ENCODE peak calls at places on chromosomes 4 and X, in eight cellular contexts. One of them, this sample, is unnamed.

GRCh38 chrX:21166302-21166982 is 207.8 kb upstream of the CNKSR2 start:
- DNase-seq in HCT116: no peak
- DNase-seq in HepG2: peak; percentile 18
- DNase-seq in K562: no peak
- DNase-seq in A549: peak; percentile 6
- DNase-seq in H1: no peak
- DNase-seq in GM12878: no peak
- DNase-seq in SK-N-SH: no peak
- DNase-seq in this sample: peak; percentile 25

GRCh38 chr4:7648813-7649395 is 214.2 kb upstream of the PSAPL1 start:
- DNase-seq in HCT116: no peak
- DNase-seq in HepG2: no peak
- DNase-seq in K562: no peak
- DNase-seq in A549: no peak
- DNase-seq in H1: no peak
- DNase-seq in GM12878: no peak
- DNase-seq in SK-N-SH: no peak
- DNase-seq in this sample: no peak

GRCh38 chr4:177339794-177340374 is 30.2 kb downstream of the NEIL3 start:
- DNase-seq in HCT116: peak; percentile 4
- DNase-seq in HepG2: peak; percentile 29
- DNase-seq in K562: peak; percentile 10
- DNase-seq in A549: peak; percentile 7
- DNase-seq in H1: no peak
- DNase-seq in GM12878: peak; percentile 4
- DNase-seq in SK-N-SH: peak; percentile 45
- DNase-seq in this sample: peak; percentile 51

GRCh38 chr4:40848251-40848650 is 98.5 kb downstream of the NSUN7 start:
- DNase-seq in HCT116: no peak
- DNase-seq in HepG2: no peak
- DNase-seq in K562: no peak
- DNase-seq in A549: no peak
- DNase-seq in H1: no peak
- DNase-seq in GM12878: no peak
- DNase-seq in SK-N-SH: no peak
- DNase-seq in this sample: peak; percentile 16

GRCh38 chr4:125735107-125735506 is 420.4 kb downstream of the FAT4 start:
- DNase-seq in HCT116: no peak
- DNase-seq in HepG2: peak; percentile 33
- DNase-seq in K562: no peak
- DNase-seq in A549: peak; percentile 31
- DNase-seq in H1: no peak
- DNase-seq in GM12878: no peak
- DNase-seq in SK-N-SH: peak; percentile 15
- DNase-seq in this sample: peak; percentile 86

GRCh38 chr4:32073542-32073941 is 1353.4 kb downstream of the PCDH7 start:
- DNase-seq in HCT116: no peak
- DNase-seq in HepG2: no peak
- DNase-seq in K562: no peak
- DNase-seq in A549: no peak
- DNase-seq in H1: no peak
- DNase-seq in GM12878: no peak
- DNase-seq in SK-N-SH: no peak
- DNase-seq in this sample: no peak

GRCh38 chr4:8192748-8193738 is 6.0 kb upstream of the SH3TC1 start:
- DNase-seq in HCT116: peak; percentile 39
- DNase-seq in HepG2: peak; percentile 73
- DNase-seq in K562: no peak
- DNase-seq in A549: peak; percentile 52
- DNase-seq in H1: no peak
- DNase-seq in GM12878: peak; percentile 78
- DNase-seq in SK-N-SH: peak; percentile 78
- DNase-seq in this sample: peak; percentile 28

GRCh38 chr4:70705856-70706461 is 15.8 kb upstream of the RUFY3 start:
- DNase-seq in HCT116: no peak
- DNase-seq in HepG2: no peak
- DNase-seq in K562: no peak
- DNase-seq in A549: no peak
- DNase-seq in H1: no peak
- DNase-seq in GM12878: no peak
- DNase-seq in SK-N-SH: no peak
- DNase-seq in this sample: peak; percentile 54

GRCh38 chrX:150212672-150213480 is 150.2 kb upstream of the MAMLD1 start:
- DNase-seq in HCT116: no peak
- DNase-seq in HepG2: no peak
- DNase-seq in K562: no peak
- DNase-seq in A549: no peak
- DNase-seq in H1: no peak
- DNase-seq in GM12878: no peak
- DNase-seq in SK-N-SH: no peak
- DNase-seq in this sample: peak; percentile 52

GRCh38 chr4:53500552-53500951 is 90.7 kb downstream of the LNX1 start:
- DNase-seq in HCT116: no peak
- DNase-seq in HepG2: no peak
- DNase-seq in K562: no peak
- DNase-seq in A549: no peak
- DNase-seq in H1: no peak
- DNase-seq in GM12878: no peak
- DNase-seq in SK-N-SH: no peak
- DNase-seq in this sample: no peak

GRCh38 chr4:37758226-37758625 is 68.3 kb upstream of the PGM2 start:
- DNase-seq in HCT116: no peak
- DNase-seq in HepG2: peak; percentile 44
- DNase-seq in K562: no peak
- DNase-seq in A549: no peak
- DNase-seq in H1: no peak
- DNase-seq in GM12878: no peak
- DNase-seq in SK-N-SH: no peak
- DNase-seq in this sample: peak; percentile 41

GRCh38 chr4:1821679-1822567 is 28.8 kb downstream of the FGFR3 start:
- DNase-seq in HCT116: no peak
- DNase-seq in HepG2: no peak
- DNase-seq in K562: no peak
- DNase-seq in A549: no peak
- DNase-seq in H1: no peak
- DNase-seq in GM12878: no peak
- DNase-seq in SK-N-SH: no peak
- DNase-seq in this sample: no peak

GRCh38 chrX:74450803-74451449 is 29.6 kb downstream of the SLC16A2 start:
- DNase-seq in HCT116: peak; percentile 10
- DNase-seq in HepG2: no peak
- DNase-seq in K562: no peak
- DNase-seq in A549: peak; percentile 29
- DNase-seq in H1: no peak
- DNase-seq in GM12878: no peak
- DNase-seq in SK-N-SH: no peak
- DNase-seq in this sample: peak; percentile 94

GRCh38 chr4:156771171-156771837 is 200.3 kb downstream of the PDGFC start:
- DNase-seq in HCT116: peak; percentile 51
- DNase-seq in HepG2: peak; percentile 36
- DNase-seq in K562: no peak
- DNase-seq in A549: no peak
- DNase-seq in H1: no peak
- DNase-seq in GM12878: no peak
- DNase-seq in SK-N-SH: peak; percentile 5
- DNase-seq in this sample: peak; percentile 69

GRCh38 chr4:48180234-48180633 is 46.2 kb upstream of the TXK start:
- DNase-seq in HCT116: no peak
- DNase-seq in HepG2: no peak
- DNase-seq in K562: no peak
- DNase-seq in A549: no peak
- DNase-seq in H1: no peak
- DNase-seq in GM12878: no peak
- DNase-seq in SK-N-SH: no peak
- DNase-seq in this sample: peak; percentile 4

GRCh38 chr4:38905657-38906398 is 38.2 kb downstream of the FAM114A1 start:
- DNase-seq in HCT116: no peak
- DNase-seq in HepG2: no peak
- DNase-seq in K562: no peak
- DNase-seq in A549: no peak
- DNase-seq in H1: no peak
- DNase-seq in GM12878: no peak
- DNase-seq in SK-N-SH: peak; percentile 52
- DNase-seq in this sample: no peak

DNA sequence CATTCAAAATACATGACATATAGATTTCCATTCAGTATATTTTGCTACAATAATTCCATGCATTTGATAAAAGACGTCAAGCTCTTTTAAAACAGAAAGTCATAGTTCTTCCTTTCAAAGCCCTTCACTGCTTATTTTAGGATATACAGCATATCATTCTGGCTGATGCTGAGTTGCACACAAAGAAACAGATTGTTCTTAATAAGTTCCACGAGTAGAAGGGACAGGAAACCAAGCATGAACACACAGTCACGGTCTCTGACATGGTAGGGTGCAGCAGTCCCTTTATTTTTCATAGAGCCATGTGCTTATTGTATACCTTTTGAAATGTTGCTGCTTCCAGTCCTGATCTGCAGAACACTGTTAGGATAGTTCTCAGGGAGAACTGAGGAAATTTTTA is 85.4 kb downstream of the MAGEB10 start:
- DNase-seq in HCT116: no peak
- DNase-seq in HepG2: no peak
- DNase-seq in K562: no peak
- DNase-seq in A549: no peak
- DNase-seq in H1: no peak
- DNase-seq in GM12878: no peak
- DNase-seq in SK-N-SH: no peak
- DNase-seq in this sample: no peak
- TF ChIP-seq RAD21 in HCT116: no peak
- TF ChIP-seq RAD21 in HepG2: no peak
- TF ChIP-seq RAD21 in K562: no peak
- TF ChIP-seq RAD21 in A549: no peak
- TF ChIP-seq RAD21 in H1: no peak
- TF ChIP-seq RAD21 in GM12878: no peak
- TF ChIP-seq RAD21 in SK-N-SH: no peak
- TF ChIP-seq RAD21 in this sample: no peak

DNA sequence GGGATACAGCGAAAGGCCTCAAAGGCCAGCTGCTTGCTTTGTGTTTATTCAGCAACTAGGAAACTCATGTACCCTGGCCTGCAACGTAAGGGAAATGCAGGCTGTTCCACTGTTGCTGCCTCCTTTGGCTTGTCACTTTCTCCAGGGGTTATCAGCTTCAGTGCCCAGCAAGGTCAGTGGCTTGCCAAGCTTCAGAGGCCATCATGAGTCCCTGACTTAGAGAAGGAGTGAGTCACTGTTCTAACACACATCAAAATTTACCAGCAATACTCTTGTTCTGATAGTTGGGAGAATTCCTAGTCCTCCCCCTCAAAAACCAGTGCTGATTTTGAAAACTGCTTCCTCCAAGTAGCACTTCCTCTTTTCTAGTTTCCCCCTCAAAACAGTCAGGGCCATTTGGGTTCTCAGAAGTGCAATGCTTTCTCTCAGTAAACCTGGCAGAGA is 250.8 kb downstream of the ARHGAP24 start:
- DNase-seq in HCT116: no peak
- DNase-seq in HepG2: no peak
- DNase-seq in K562: peak; percentile 7
- DNase-seq in A549: no peak
- DNase-seq in H1: no peak
- DNase-seq in GM12878: peak; percentile 60
- DNase-seq in SK-N-SH: no peak
- DNase-seq in this sample: no peak
- TF ChIP-seq RAD21 in HCT116: no peak
- TF ChIP-seq RAD21 in HepG2: no peak
- TF ChIP-seq RAD21 in K562: no peak
- TF ChIP-seq RAD21 in A549: no peak
- TF ChIP-seq RAD21 in H1: no peak
- TF ChIP-seq RAD21 in GM12878: peak; percentile 10
- TF ChIP-seq RAD21 in SK-N-SH: no peak
- TF ChIP-seq RAD21 in this sample: no peak

GRCh38 chr4:82241534-82241933 is 132.3 kb downstream of the HNRNPD start:
- DNase-seq in HCT116: no peak
- DNase-seq in HepG2: no peak
- DNase-seq in K562: no peak
- DNase-seq in A549: no peak
- DNase-seq in H1: no peak
- DNase-seq in GM12878: no peak
- DNase-seq in SK-N-SH: no peak
- DNase-seq in this sample: no peak
- TF ChIP-seq RAD21 in HCT116: no peak
- TF ChIP-seq RAD21 in HepG2: no peak
- TF ChIP-seq RAD21 in K562: no peak
- TF ChIP-seq RAD21 in A549: no peak
- TF ChIP-seq RAD21 in H1: no peak
- TF ChIP-seq RAD21 in GM12878: no peak
- TF ChIP-seq RAD21 in SK-N-SH: no peak
- TF ChIP-seq RAD21 in this sample: no peak

GRCh38 chr4:172762902-172763301 is 405.7 kb upstream of the GALNT7 start:
- DNase-seq in HCT116: no peak
- DNase-seq in HepG2: no peak
- DNase-seq in K562: no peak
- DNase-seq in A549: no peak
- DNase-seq in H1: no peak
- DNase-seq in GM12878: no peak
- DNase-seq in SK-N-SH: no peak
- DNase-seq in this sample: no peak

GRCh38 chr4:172760512-172760911 is 408.1 kb upstream of the GALNT7 start:
- DNase-seq in HCT116: no peak
- DNase-seq in HepG2: no peak
- DNase-seq in K562: no peak
- DNase-seq in A549: no peak
- DNase-seq in H1: no peak
- DNase-seq in GM12878: no peak
- DNase-seq in SK-N-SH: no peak
- DNase-seq in this sample: no peak

GRCh38 chr4:172758586-172759340 is 409.8 kb upstream of the GALNT7 start:
- DNase-seq in HCT116: no peak
- DNase-seq in HepG2: no peak
- DNase-seq in K562: no peak
- DNase-seq in A549: peak; percentile 21
- DNase-seq in H1: no peak
- DNase-seq in GM12878: no peak
- DNase-seq in SK-N-SH: no peak
- DNase-seq in this sample: peak; percentile 89
- TF ChIP-seq RAD21 in HCT116: no peak
- TF ChIP-seq RAD21 in HepG2: no peak
- TF ChIP-seq RAD21 in K562: no peak
- TF ChIP-seq RAD21 in A549: peak; percentile 21
- TF ChIP-seq RAD21 in H1: no peak
- TF ChIP-seq RAD21 in GM12878: no peak
- TF ChIP-seq RAD21 in SK-N-SH: no peak
- TF ChIP-seq RAD21 in this sample: no peak

DNA sequence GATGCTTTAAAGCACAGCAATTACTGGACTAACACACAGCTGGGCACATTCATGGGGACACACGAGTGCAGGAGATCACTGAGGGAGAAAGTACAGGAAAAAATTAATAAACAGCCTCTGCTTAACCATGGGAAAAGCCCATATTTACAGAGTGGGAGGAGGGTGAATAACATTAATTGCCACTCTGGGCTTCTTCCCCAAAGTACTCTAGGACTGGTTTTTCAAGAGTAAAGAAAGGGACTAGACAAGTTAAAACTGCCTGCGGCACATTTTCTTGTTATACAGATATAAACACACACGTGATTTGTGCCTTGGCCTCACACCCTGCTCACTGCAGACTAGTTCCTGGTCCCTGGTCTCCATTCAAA is 179.7 kb upstream of the TET2 start:
- DNase-seq in HCT116: no peak
- DNase-seq in HepG2: no peak
- DNase-seq in K562: no peak
- DNase-seq in A549: no peak
- DNase-seq in H1: no peak
- DNase-seq in GM12878: no peak
- DNase-seq in SK-N-SH: no peak
- DNase-seq in this sample: no peak
- TF ChIP-seq RAD21 in HCT116: no peak
- TF ChIP-seq RAD21 in HepG2: no peak
- TF ChIP-seq RAD21 in K562: no peak
- TF ChIP-seq RAD21 in A549: no peak
- TF ChIP-seq RAD21 in H1: no peak
- TF ChIP-seq RAD21 in GM12878: no peak
- TF ChIP-seq RAD21 in SK-N-SH: no peak
- TF ChIP-seq RAD21 in this sample: no peak

This sample was measured in IMR-90.